ENCODE peak calls at places on chromosomes 2 and 18, in eight cellular contexts. Q is activated naive CD4-positive, alpha-beta T cell treated with Interleukin-2 at 50 U/mL for 16 hours; G is HFFc6; Z is stimulated activated CD8-positive, alpha-beta memory T cell treated with anti-CD3 and anti-CD28 coated beads, Interleukin-15, amount 100 ng/mL, for 1 hour; X is Caco-2; K is NCI-H345; R is Calu3; W is GM19239. V is an unnamed sample.

GRCh38 chr2:169073972-169074751 is 4.8 kb downstream of the DHRS9 start:
- DNase-seq in X (no peak), Z (no peak), R (no peak), Q (no peak), K (no peak), W (no peak), G (no peak), V (peak; percentile 34)

GRCh38 chr18:10971717-10972116 is 177.7 kb downstream of the PIEZO2 start:
- DNase-seq in W (no peak), R (no peak), K (no peak), Q (no peak), G (no peak), X (no peak), Z (no peak), V (no peak)

GRCh38 chr2:239395524-239395923 is 5.3 kb downstream of the HDAC4 start:
- DNase-seq in R (no peak), Z (no peak), W (no peak), X (no peak), K (no peak), G (no peak), Q (no peak), V (no peak)

GRCh38 chr2:234165421-234165820 is 114.9 kb downstream of the SPP2 start:
- DNase-seq in W (no peak), X (peak; percentile 42), R (no peak), Z (no peak), Q (no peak), K (no peak), G (peak; percentile 39), V (no peak)

GRCh38 chr2:89763254-89763580 is 1071.7 kb downstream of the RPIA start:
- DNase-seq in G (no peak), X (peak; percentile 40), Z (no peak), Q (no peak), W (no peak), R (no peak), K (no peak), V (no peak)

GRCh38 chr2:60818272-60818671 is 62.2 kb downstream of the PAPOLG start:
- DNase-seq in W (no peak), R (peak; percentile 8), X (peak; percentile 21), K (no peak), G (no peak), Z (no peak), Q (peak; percentile 48), V (peak; percentile 63)

GRCh38 chr2:239584986-239585385 is 184.2 kb upstream of the HDAC4 start:
- DNase-seq in K (no peak), G (no peak), Z (no peak), W (no peak), X (no peak), Q (no peak), R (no peak), V (no peak)

GRCh38 chr2:44970846-44971450 is 29.4 kb downstream of the SIX3 start:
- DNase-seq in X (no peak), W (no peak), K (no peak), G (peak; percentile 33), Z (no peak), Q (no peak), R (no peak), V (no peak)

GRCh38 chr2:200188851-200189250 is 117.6 kb upstream of the SPATS2L start:
- DNase-seq in K (no peak), W (no peak), G (no peak), Q (no peak), R (no peak), Z (no peak), X (no peak), V (no peak)

GRCh38 chr2:65366595-65367125 is 65.7 kb downstream of the SPRED2 start:
- DNase-seq in Q (peak; percentile 26), Z (no peak), K (peak; percentile 60), G (peak; percentile 97), X (peak; percentile 69), R (peak; percentile 67), W (no peak), V (peak; percentile 98)

GRCh38 chr2:118492335-118492734 is 355.1 kb downstream of the EN1 start:
- DNase-seq in X (no peak), Q (no peak), G (peak; percentile 10), Z (no peak), W (no peak), R (no peak), K (no peak), V (peak; percentile 37)

GRCh38 chr2:240139011-240139441 is 1.4 kb downstream of the OTOS start:
- DNase-seq in Q (peak; percentile 0), W (no peak), K (no peak), G (no peak), X (no peak), R (no peak), Z (no peak), V (no peak)

GRCh38 chr2:150705767-150706166 is 218.3 kb upstream of the RND3 start:
- DNase-seq in K (no peak), X (no peak), Z (no peak), R (no peak), G (no peak), W (no peak), Q (no peak), V (no peak)

GRCh38 chr18:9079863-9080528 is 22.5 kb upstream of the NDUFV2 start:
- DNase-seq in Q (no peak), R (no peak), G (no peak), Z (no peak), X (no peak), W (no peak), K (no peak), V (no peak)

GRCh38 chr18:364221-364620 is 96.4 kb upstream of the THOC1 start:
- DNase-seq in K (no peak), Z (no peak), X (no peak), W (no peak), Q (no peak), R (no peak), G (no peak), V (no peak)

GRCh38 chr2:118176601-118177000 is 88.3 kb downstream of the INSIG2 start:
- DNase-seq in K (no peak), Q (no peak), W (no peak), R (no peak), G (no peak), X (no peak), Z (no peak), V (no peak)

GRCh38 chr2:37670378-37671012 is 947 bp downstream of the CDC42EP3 start:
- DNase-seq in Z (no peak), K (no peak), W (no peak), R (no peak), G (no peak), X (no peak), Q (no peak), V (no peak)

GRCh38 chr2:132664096-132664495 is 5.9 kb downstream of the LYPD1 start:
- DNase-seq in Q (no peak), X (no peak), R (no peak), G (peak; percentile 21), K (no peak), Z (no peak), W (no peak), V (no peak)

GRCh38 chr2:176468471-176468870 is 199.2 kb downstream of the MTX2 start:
- DNase-seq in R (no peak), X (no peak), Q (no peak), G (no peak), K (no peak), Z (no peak), W (no peak), V (no peak)

GRCh38 chr2:102197389-102198137 is 10.7 kb downstream of the IL1RL2 start:
- DNase-seq in Q (no peak), W (no peak), G (no peak), K (no peak), R (no peak), X (no peak), Z (no peak), V (no peak)

GRCh38 chr18:4755848-4756247 is 300.7 kb upstream of the DLGAP1 start:
- DNase-seq in Q (no peak), Z (no peak), R (no peak), G (no peak), X (no peak), W (no peak), K (no peak), V (no peak)

GRCh38 chr2:119372778-119373568 is 6.2 kb downstream of the DBI start:
- DNase-seq in R (no peak), G (no peak), X (no peak), Q (no peak), Z (no peak), K (no peak), W (no peak), V (no peak)

GRCh38 chr2:20490300-20491181 is 43.7 kb downstream of the RHOB start:
- DNase-seq in W (no peak), K (no peak), R (no peak), G (no peak), Z (no peak), X (no peak), Q (no peak), V (no peak)

GRCh38 chr2:69386376-69386775 is 651 bp downstream of the GFPT1 start:
- DNase-seq in R (no peak), X (no peak), W (peak; percentile 19), Z (no peak), G (no peak), Q (no peak), K (no peak), V (peak; percentile 22)

GRCh38 chr2:191291471-191291870 is 46.3 kb downstream of the MYO1B start:
- DNase-seq in Q (no peak), W (no peak), G (no peak), R (no peak), K (no peak), Z (no peak), X (no peak), V (no peak)

GRCh38 chr2:1633092-1633721 is 111.1 kb downstream of the PXDN start:
- DNase-seq in X (peak; percentile 53), Z (no peak), K (peak; percentile 4), W (no peak), R (no peak), Q (no peak), G (no peak), V (no peak)

GRCh38 chr2:20509766-20510490 is 63.1 kb downstream of the RHOB start:
- DNase-seq in W (no peak), G (no peak), R (peak; percentile 83), K (peak; percentile 8), X (peak; percentile 85), Q (no peak), Z (no peak), V (peak; percentile 79)

GRCh38 chr2:156728328-156728727 is 292.1 kb downstream of the GPD2 start:
- DNase-seq in R (no peak), K (no peak), G (no peak), Z (no peak), X (no peak), W (no peak), Q (no peak), V (no peak)

GRCh38 chr2:162266468-162266754 is 23.2 kb upstream of the FAP start:
- DNase-seq in R (no peak), W (no peak), Q (no peak), X (no peak), Z (no peak), K (no peak), G (no peak), V (no peak)

GRCh38 chr2:144421606-144422510 is 98.1 kb downstream of the ZEB2 start:
- DNase-seq in Z (no peak), X (no peak), R (no peak), K (no peak), W (no peak), Q (no peak), G (no peak), V (no peak)

GRCh38 chr2:9018534-9018933 is 15.1 kb upstream of the MBOAT2 start:
- DNase-seq in R (no peak), Z (no peak), X (no peak), W (no peak), Q (no peak), K (no peak), G (no peak), V (peak; percentile 57)

GRCh38 chr2:24489942-24490673 is 946 bp upstream of the NCOA1 start:
- DNase-seq in G (no peak), W (no peak), R (peak; percentile 17), X (no peak), K (no peak), Z (no peak), Q (peak; percentile 6), V (peak; percentile 79)